ENCODE peak calls at places on chromosomes 1 and 21, in eight cellular contexts. W is hepatocyte, A is HCT116, S is fibroblast of lung, H is endothelial cell of umbilical vein, K is GM23248, M is astrocyte, N is GM23338. D is an unnamed sample.
A peak's percentile ranks its signal among the peaks of the same experiment; 100 is the strongest.

GRCh38 chr1:81832573-81832972 is 31.8 kb downstream of the ADGRL2 start:
- DNase-seq in K (peak; percentile 74), M (peak; percentile 83), N (peak; percentile 44), W (peak; percentile 8), H (no peak), A (no peak), S (peak; percentile 87), D (peak; percentile 12)

GRCh38 chr1:170407601-170408000 is 124.4 kb upstream of the GORAB start:
- DNase-seq in W (no peak), M (no peak), N (no peak), A (no peak), H (no peak), S (no peak), K (peak; percentile 47), D (peak; percentile 9)

GRCh38 chr21:42158846-42159245 is 60.1 kb upstream of the ABCG1 start:
- DNase-seq in S (no peak), W (no peak), H (no peak), N (no peak), M (no peak), A (no peak), K (no peak), D (no peak)

GRCh38 chr1:245859510-245860114 is 647.5 kb downstream of the SMYD3 start:
- DNase-seq in A (no peak), N (no peak), M (peak; percentile 86), K (peak; percentile 77), S (peak; percentile 86), H (peak; percentile 22), W (no peak), D (peak; percentile 59)

GRCh38 chr1:161180643-161181042 is 3.3 kb upstream of the B4GALT3 start:
- DNase-seq in W (no peak), A (no peak), K (peak; percentile 47), S (no peak), M (no peak), N (peak; percentile 63), H (no peak), D (no peak)

GRCh38 chr1:100611086-100611485 is 73.1 kb downstream of the GPR88 start:
- DNase-seq in N (no peak), H (no peak), M (no peak), S (no peak), K (no peak), A (no peak), W (no peak), D (peak; percentile 77)

GRCh38 chr1:204350857-204351573 is 8.7 kb downstream of the PLEKHA6 start:
- DNase-seq in K (peak; percentile 83), H (peak; percentile 79), N (peak; percentile 96), M (peak; percentile 64), W (peak; percentile 81), S (peak; percentile 79), A (no peak), D (no peak)

GRCh38 chr1:206685256-206685748 is 597 bp downstream of the MAPKAPK2 start:
- DNase-seq in H (peak; percentile 22), S (no peak), K (peak; percentile 76), A (no peak), M (no peak), N (peak; percentile 68), W (peak; percentile 66), D (no peak)

GRCh38 chr21:34148826-34149558 is 75.6 kb downstream of the MRPS6 start:
- DNase-seq in A (no peak), M (no peak), N (no peak), K (no peak), W (no peak), S (no peak), H (no peak), D (peak; percentile 20)

GRCh38 chr1:246784621-246785535 is 60.7 kb downstream of the SCCPDH start:
- DNase-seq in W (no peak), N (no peak), M (peak; percentile 6), S (peak; percentile 23), H (peak; percentile 77), A (no peak), K (peak; percentile 76), D (no peak)

GRCh38 chr1:20753589-20753988 is 21.1 kb upstream of the SH2D5 start:
- DNase-seq in M (peak; percentile 65), H (no peak), K (no peak), S (peak; percentile 70), N (no peak), A (no peak), W (no peak), D (peak; percentile 48)

GRCh38 chr1:226677121-226678020 is 61.7 kb downstream of the ITPKB start:
- DNase-seq in H (peak; percentile 45), W (peak; percentile 50), A (no peak), N (no peak), M (peak; percentile 79), S (peak; percentile 84), K (peak; percentile 97), D (peak; percentile 93)

GRCh38 chr21:31660134-31660565 is 657 bp downstream of the SOD1 start:
- DNase-seq in K (no peak), H (peak; percentile 30), M (no peak), A (no peak), W (peak; percentile 61), S (no peak), N (peak; percentile 44), D (peak; percentile 29)

GRCh38 chr1:185528084-185528656 is 206.0 kb upstream of the HMCN1 start:
- DNase-seq in M (no peak), K (peak; percentile 13), A (no peak), W (no peak), S (no peak), N (no peak), H (no peak), D (peak; percentile 53)

GRCh38 chr1:147669475-147670318 is 627 bp downstream of the ACP6 start:
- DNase-seq in S (peak; percentile 61), M (peak; percentile 36), N (peak; percentile 76), A (no peak), W (peak; percentile 65), K (peak; percentile 72), H (peak; percentile 60), D (peak; percentile 64)

GRCh38 chr21:39669485-39669884 is 56.7 kb downstream of the B3GALT5 start:
- DNase-seq in N (no peak), K (no peak), W (no peak), M (no peak), A (no peak), S (no peak), H (no peak), D (no peak)

GRCh38 chr1:11453742-11454442 is 25.1 kb upstream of the DISP3 start:
- DNase-seq in S (no peak), A (no peak), M (no peak), W (no peak), K (no peak), N (no peak), H (no peak), D (no peak)

GRCh38 chr1:167185062-167185461 is 35.6 kb upstream of the POU2F1 start:
- DNase-seq in H (no peak), A (no peak), S (no peak), K (no peak), M (no peak), N (no peak), W (no peak), D (no peak)

GRCh38 chr1:70993841-70994240 is 53.8 kb downstream of the PTGER3 start:
- DNase-seq in H (no peak), N (no peak), K (no peak), M (no peak), S (no peak), W (no peak), A (no peak), D (no peak)

GRCh38 chr21:42781150-42781980 is 98.0 kb downstream of the WDR4 start:
- DNase-seq in M (no peak), A (no peak), H (peak; percentile 40), S (no peak), K (peak; percentile 23), W (peak; percentile 70), N (peak; percentile 63), D (peak; percentile 27)

GRCh38 chr1:68327414-68327813 is 95.1 kb upstream of the WLS start:
- DNase-seq in M (no peak), A (no peak), S (no peak), H (peak; percentile 34), W (no peak), N (no peak), K (no peak), D (peak; percentile 52)

GRCh38 chr1:54248966-54249365 is 49.0 kb downstream of the MRPL37 start:
- DNase-seq in H (no peak), K (peak; percentile 66), W (no peak), N (no peak), S (no peak), M (no peak), A (no peak), D (no peak)

GRCh38 chr1:65003316-65003664 is 36.9 kb upstream of the JAK1 start:
- DNase-seq in N (peak; percentile 30), S (no peak), H (no peak), A (no peak), K (no peak), M (no peak), W (no peak), D (no peak)

GRCh38 chr1:116881879-116882520 is 27.7 kb upstream of the PTGFRN start:
- DNase-seq in S (peak; percentile 66), K (peak; percentile 97), M (peak; percentile 62), A (no peak), W (peak; percentile 61), H (peak; percentile 26), N (peak; percentile 81), D (peak; percentile 50)

GRCh38 chr21:38170283-38170682 is 86.5 kb upstream of the KCNJ15 start:
- DNase-seq in N (peak; percentile 68), M (no peak), H (peak; percentile 66), K (peak; percentile 60), S (peak; percentile 24), A (no peak), W (peak; percentile 26), D (peak; percentile 43)

GRCh38 chr1:1954831-1955441 is 35.9 kb upstream of the TMEM52 start:
- DNase-seq in M (no peak), K (no peak), H (no peak), S (no peak), A (no peak), W (no peak), N (peak; percentile 53), D (no peak)
- TF ChIP-seq EZH2 in M (no peak), K (no peak), H (no peak), S (no peak), A (no peak), W (no peak), N (no peak), D (no peak)

DNA sequence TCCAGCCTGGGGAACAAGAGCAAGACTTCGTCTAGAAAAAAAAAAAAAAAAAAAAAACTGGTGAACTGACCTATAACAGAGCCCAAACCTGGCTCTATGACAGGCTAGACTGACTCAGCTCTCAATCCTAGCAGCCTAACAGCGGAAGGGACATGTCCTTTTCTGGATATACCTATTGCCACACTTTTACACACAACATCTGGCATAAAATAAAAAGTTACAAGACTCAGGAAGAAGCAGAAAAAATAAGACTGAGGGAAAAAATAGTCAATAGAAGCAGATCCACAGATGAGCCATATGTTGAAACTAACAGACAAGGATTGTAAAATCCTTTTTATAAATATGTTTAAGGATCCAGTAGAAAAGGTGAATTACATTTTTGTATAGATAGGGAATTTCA is 57.5 kb upstream of the IPO9 start:
- DNase-seq in H (no peak), N (no peak), K (peak; percentile 77), A (no peak), M (peak; percentile 76), W (no peak), S (peak; percentile 81), D (peak; percentile 71)
- H3K4me1 ChIP-seq in H (peaks cover 37% of the 10 kb centered on the region), N (no peaks in the 10 kb centered on the region), K (peaks cover 89% of the 10 kb centered on the region), A (no peaks in the 10 kb centered on the region), M (peaks cover 56% of the 10 kb centered on the region), W (peaks cover 2% of the 10 kb centered on the region), S (peaks cover 2% of the 10 kb centered on the region), D (peaks cover 64% of the 10 kb centered on the region)

GRCh38 chr1:25922633-25923567 is 16.7 kb upstream of the STMN1 start:
- DNase-seq in K (peak; percentile 63), W (peak; percentile 45), N (peak; percentile 83), H (peak; percentile 34), A (no peak), M (peak; percentile 33), S (peak; percentile 52), D (no peak)
- TF ChIP-seq EZH2 in K (no peak), W (no peak), N (no peak), H (no peak), A (no peak), M (no peak), S (no peak), D (no peak)

GRCh38 chr1:23590058-23590783 is 30.9 kb upstream of the ID3 start:
- DNase-seq in K (no peak), W (no peak), H (no peak), A (no peak), S (no peak), N (no peak), M (no peak), D (no peak)
- H3K4me1 ChIP-seq in K (peaks cover 21% of the 10 kb centered on the region), W (peaks cover 6% of the 10 kb centered on the region), H (no peaks in the 10 kb centered on the region), A (peaks cover 22% of the 10 kb centered on the region), S (peaks cover 7% of the 10 kb centered on the region), N (peaks cover 36% of the 10 kb centered on the region), M (peaks cover 12% of the 10 kb centered on the region), D (peaks cover 68% of the 10 kb centered on the region)